ENCODE peak calls at places on chromosome 11, in six cellular contexts. D, K, Q, N, L and P are unnamed samples. For H3K36me3, the result is how much of the 10 kb centered on the place peaks cover.

GRCh38 chr11:112795142-112795815 is 165.9 kb upstream of the NCAM1 start:
- DNase-seq in Q (peak), L (no peak), N (peak), D (peak), K (no peak), P (peak)

GRCh38 chr11:48029686-48030279 is 49.4 kb downstream of the PTPRJ start:
- DNase-seq in Q (no peak), K (no peak), N (peak), D (no peak), L (no peak), P (peak)

GRCh38 chr11:104136861-104137260 is 27.1 kb downstream of the PDGFD start:
- DNase-seq in Q (no peak), N (no peak), L (no peak), D (no peak), K (no peak), P (no peak)

GRCh38 chr11:128297111-128297651 is 290.2 kb downstream of the ETS1 start:
- DNase-seq in L (no peak), N (no peak), D (no peak), K (no peak), Q (no peak), P (no peak)

GRCh38 chr11:97860237-97860636 is 1160.5 kb upstream of the CNTN5 start:
- DNase-seq in L (no peak), N (no peak), D (no peak), Q (peak), K (no peak), P (no peak)

GRCh38 chr11:17014321-17014773 is at the start of gene PLEKHA7:
- DNase-seq in Q (no peak), L (no peak), D (no peak), K (no peak), N (peak), P (peak)

GRCh38 chr11:44787070-44787469 is 60.3 kb downstream of the TSPAN18 start:
- DNase-seq in D (no peak), N (no peak), Q (no peak), K (no peak), L (no peak), P (no peak)

GRCh38 chr11:1519028-1519736 is 32.6 kb upstream of the MOB2 start:
- DNase-seq in D (no peak), L (peak), N (no peak), Q (no peak), K (no peak), P (no peak)

GRCh38 chr11:74472030-74472429 is 4.7 kb upstream of the KCNE3 start:
- DNase-seq in Q (no peak), D (no peak), N (no peak), L (no peak), K (no peak), P (no peak)

GRCh38 chr11:67420646-67421420 is 5.4 kb downstream of the CARNS1 start:
- DNase-seq in K (peak), N (peak), L (peak), D (peak), Q (peak), P (peak)

GRCh38 chr11:119371067-119371601 is 10.4 kb downstream of the USP2 start:
- DNase-seq in K (no peak), N (no peak), L (no peak), Q (no peak), D (no peak), P (no peak)

GRCh38 chr11:86230921-86231320 is 13.6 kb upstream of the EED start:
- DNase-seq in L (no peak), Q (no peak), K (no peak), N (no peak), D (no peak), P (no peak)

GRCh38 chr11:113730887-113731726 is 25.0 kb upstream of the TMPRSS5 start:
- DNase-seq in D (peak), Q (peak), L (no peak), N (peak), K (peak), P (peak)

GRCh38 chr11:32435511-32435946 is at the start of gene WT1:
- DNase-seq in Q (no peak), N (peak), D (peak), K (no peak), L (peak), P (no peak)
- TF ChIP-seq CTCF in Q (no peak), N (no peak), D (no peak), K (no peak), L (no peak), P (no peak)

DNA sequence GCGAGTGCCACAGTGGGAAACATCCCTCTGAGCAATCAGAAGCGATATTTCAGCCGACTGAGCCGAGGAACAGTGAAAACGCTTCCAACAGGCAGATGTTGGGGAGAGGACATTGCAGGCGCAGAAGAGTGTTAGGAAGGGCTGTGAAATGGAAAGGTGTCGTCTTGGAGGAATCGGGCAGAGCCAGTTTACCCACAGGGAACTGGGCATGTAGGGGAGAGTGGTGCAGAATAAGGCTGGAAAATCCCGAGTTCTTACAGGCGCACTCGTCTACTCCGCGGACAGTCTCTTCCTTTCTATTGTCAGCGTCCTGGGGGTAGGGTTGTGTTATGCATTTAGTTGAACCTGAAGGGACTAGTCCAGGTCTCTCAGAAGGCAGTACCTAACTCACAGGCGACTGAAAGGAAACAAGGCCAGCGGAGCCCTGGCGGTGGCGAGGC is 1.1 kb upstream of the APLP2 start:
- DNase-seq in D (no peak), N (no peak), K (peak), L (no peak), Q (no peak), P (peak)
- H3K4me3 ChIP-seq in D (peak), N (peak), K (peak), L (peak), Q (peak), P (peak)

DNA sequence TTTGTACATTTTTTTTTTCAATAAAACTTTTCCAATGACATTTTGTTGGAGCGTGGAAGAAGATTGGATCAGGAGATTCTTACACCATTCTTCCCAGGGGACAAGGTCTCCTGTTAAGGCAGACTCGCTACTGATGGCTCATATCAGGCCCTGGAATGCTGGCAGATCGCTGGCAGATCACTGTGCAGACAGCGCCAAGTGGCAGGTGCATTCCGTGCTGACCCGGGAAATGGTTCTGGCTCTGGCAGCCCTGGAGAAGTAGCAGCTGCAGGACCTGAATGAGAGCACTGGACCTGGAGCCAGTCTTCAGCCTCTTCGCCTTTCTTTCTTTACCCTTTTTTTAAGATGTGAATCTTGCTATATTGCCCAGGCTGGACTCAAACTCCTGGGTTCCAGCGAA is 10.7 kb downstream of the SERPINH1 start:
- DNase-seq in D (no peak), N (no peak), Q (no peak), L (no peak), K (no peak), P (no peak)
- H3K36me3 ChIP-seq in D (under half), N (half or more), Q (half or more), L (half or more), K (under half), P (under half)

GRCh38 chr11:121652982-121653381 is 200.2 kb upstream of the SORL1-AS1 start:
- DNase-seq in N (peak), K (no peak), L (no peak), Q (no peak), D (peak), P (peak)
- TF ChIP-seq CTCF in N (peak), K (no peak), L (peak), Q (peak), D (peak), P (peak)